ENCODE peak calls at places on chromosomes 13 and 19, in six cellular contexts. One of them, this sample, is unnamed.

GRCh38 chr19:991174-991931 is 7.2 kb downstream of the WDR18 start:
- DNase-seq in neural progenitor cell: peak; percentile 28
- DNase-seq in IMR-90: peak; percentile 46
- DNase-seq in thoracic aorta: no peak
- DNase-seq in Peyer's patch: no peak
- DNase-seq in mammary epithelial cell: no peak
- DNase-seq in this sample: peak; percentile 86

GRCh38 chr13:82800391-82800790 is 1081.9 kb downstream of the SLITRK1 start:
- DNase-seq in neural progenitor cell: no peak
- DNase-seq in IMR-90: no peak
- DNase-seq in thoracic aorta: no peak
- DNase-seq in Peyer's patch: no peak
- DNase-seq in mammary epithelial cell: no peak
- DNase-seq in this sample: no peak

GRCh38 chr13:53473397-53473796 is 444.8 kb downstream of the OLFM4 start:
- DNase-seq in neural progenitor cell: peak; percentile 2
- DNase-seq in IMR-90: no peak
- DNase-seq in thoracic aorta: no peak
- DNase-seq in Peyer's patch: no peak
- DNase-seq in mammary epithelial cell: no peak
- DNase-seq in this sample: no peak

GRCh38 chr13:66313408-66313807 is 916.7 kb downstream of the PCDH9 start:
- DNase-seq in neural progenitor cell: no peak
- DNase-seq in IMR-90: no peak
- DNase-seq in thoracic aorta: no peak
- DNase-seq in Peyer's patch: no peak
- DNase-seq in mammary epithelial cell: no peak
- DNase-seq in this sample: no peak

GRCh38 chr13:27219611-27220010 is 31.7 kb upstream of the RPL21 start:
- DNase-seq in neural progenitor cell: no peak
- DNase-seq in IMR-90: no peak
- DNase-seq in thoracic aorta: no peak
- DNase-seq in Peyer's patch: no peak
- DNase-seq in mammary epithelial cell: no peak
- DNase-seq in this sample: no peak

GRCh38 chr13:90605690-90606089 is 741.8 kb upstream of the MIR17HG start:
- DNase-seq in neural progenitor cell: no peak
- DNase-seq in IMR-90: no peak
- DNase-seq in thoracic aorta: no peak
- DNase-seq in Peyer's patch: no peak
- DNase-seq in mammary epithelial cell: no peak
- DNase-seq in this sample: no peak

GRCh38 chr13:63731896-63732295 is 2316.2 kb upstream of the PCDH20 start:
- DNase-seq in neural progenitor cell: no peak
- DNase-seq in IMR-90: no peak
- DNase-seq in thoracic aorta: no peak
- DNase-seq in Peyer's patch: no peak
- DNase-seq in mammary epithelial cell: no peak
- DNase-seq in this sample: no peak

GRCh38 chr13:90403330-90404082 is 944.0 kb upstream of the MIR17HG start:
- DNase-seq in neural progenitor cell: no peak
- DNase-seq in IMR-90: no peak
- DNase-seq in thoracic aorta: no peak
- DNase-seq in Peyer's patch: no peak
- DNase-seq in mammary epithelial cell: no peak
- DNase-seq in this sample: no peak

GRCh38 chr19:14089662-14090508 is 666 bp downstream of the SAMD1 start:
- DNase-seq in neural progenitor cell: peak; percentile 90
- DNase-seq in IMR-90: peak; percentile 74
- DNase-seq in thoracic aorta: no peak
- DNase-seq in Peyer's patch: peak; percentile 77
- DNase-seq in mammary epithelial cell: peak; percentile 68
- DNase-seq in this sample: peak; percentile 68

GRCh38 chr19:9945319-9945966 is 9.1 kb upstream of the OLFM2 start:
- DNase-seq in neural progenitor cell: peak; percentile 31
- DNase-seq in IMR-90: peak; percentile 100
- DNase-seq in thoracic aorta: peak; percentile 83
- DNase-seq in Peyer's patch: peak; percentile 73
- DNase-seq in mammary epithelial cell: peak; percentile 72
- DNase-seq in this sample: peak; percentile 90

GRCh38 chr19:36449059-36449670 is 30.7 kb upstream of the ZFP82 start:
- DNase-seq in neural progenitor cell: no peak
- DNase-seq in IMR-90: no peak
- DNase-seq in thoracic aorta: no peak
- DNase-seq in Peyer's patch: no peak
- DNase-seq in mammary epithelial cell: no peak
- DNase-seq in this sample: no peak

GRCh38 chr19:18648971-18649310 is 12.1 kb downstream of the KLHL26 start:
- DNase-seq in neural progenitor cell: no peak
- DNase-seq in IMR-90: no peak
- DNase-seq in thoracic aorta: no peak
- DNase-seq in Peyer's patch: no peak
- DNase-seq in mammary epithelial cell: no peak
- DNase-seq in this sample: no peak

GRCh38 chr19:44823373-44823698 is 14.4 kb downstream of the BCAM start:
- DNase-seq in neural progenitor cell: no peak
- DNase-seq in IMR-90: no peak
- DNase-seq in thoracic aorta: no peak
- DNase-seq in Peyer's patch: no peak
- DNase-seq in mammary epithelial cell: no peak
- DNase-seq in this sample: no peak

GRCh38 chr13:76879211-76879875 is 6.9 kb downstream of the KCTD12 start:
- DNase-seq in neural progenitor cell: no peak
- DNase-seq in IMR-90: peak; percentile 70
- DNase-seq in thoracic aorta: peak; percentile 47
- DNase-seq in Peyer's patch: peak; percentile 70
- DNase-seq in mammary epithelial cell: peak; percentile 79
- DNase-seq in this sample: peak; percentile 86

GRCh38 chr13:103540394-103540793 is 474.2 kb upstream of the SLC10A2 start:
- DNase-seq in neural progenitor cell: no peak
- DNase-seq in IMR-90: no peak
- DNase-seq in thoracic aorta: no peak
- DNase-seq in Peyer's patch: no peak
- DNase-seq in mammary epithelial cell: no peak
- DNase-seq in this sample: no peak

GRCh38 chr19:41064974-41065569 is 23.2 kb upstream of the CYP2A13 start:
- DNase-seq in neural progenitor cell: peak; percentile 38
- DNase-seq in IMR-90: peak; percentile 43
- DNase-seq in thoracic aorta: no peak
- DNase-seq in Peyer's patch: no peak
- DNase-seq in mammary epithelial cell: peak; percentile 11
- DNase-seq in this sample: no peak

GRCh38 chr13:109655206-109655600 is 131.2 kb downstream of the IRS2 start:
- DNase-seq in neural progenitor cell: no peak
- DNase-seq in IMR-90: no peak
- DNase-seq in thoracic aorta: no peak
- DNase-seq in Peyer's patch: no peak
- DNase-seq in mammary epithelial cell: no peak
- DNase-seq in this sample: no peak

GRCh38 chr19:2303209-2303798 is 4.7 kb downstream of the LINGO3 start:
- DNase-seq in neural progenitor cell: no peak
- DNase-seq in IMR-90: no peak
- DNase-seq in thoracic aorta: no peak
- DNase-seq in Peyer's patch: no peak
- DNase-seq in mammary epithelial cell: no peak
- DNase-seq in this sample: no peak

GRCh38 chr19:2307518-2308012 is 389 bp downstream of the LINGO3 start:
- DNase-seq in neural progenitor cell: no peak
- DNase-seq in IMR-90: no peak
- DNase-seq in thoracic aorta: no peak
- DNase-seq in Peyer's patch: no peak
- DNase-seq in mammary epithelial cell: no peak
- DNase-seq in this sample: no peak

GRCh38 chr19:2305974-2306806 is 1.8 kb downstream of the LINGO3 start:
- DNase-seq in neural progenitor cell: no peak
- DNase-seq in IMR-90: no peak
- DNase-seq in thoracic aorta: no peak
- DNase-seq in Peyer's patch: no peak
- DNase-seq in mammary epithelial cell: no peak
- DNase-seq in this sample: no peak

GRCh38 chr19:2306971-2307370 is 983 bp downstream of the LINGO3 start:
- DNase-seq in neural progenitor cell: no peak
- DNase-seq in IMR-90: no peak
- DNase-seq in thoracic aorta: no peak
- DNase-seq in Peyer's patch: no peak
- DNase-seq in mammary epithelial cell: no peak
- DNase-seq in this sample: no peak

DNA sequence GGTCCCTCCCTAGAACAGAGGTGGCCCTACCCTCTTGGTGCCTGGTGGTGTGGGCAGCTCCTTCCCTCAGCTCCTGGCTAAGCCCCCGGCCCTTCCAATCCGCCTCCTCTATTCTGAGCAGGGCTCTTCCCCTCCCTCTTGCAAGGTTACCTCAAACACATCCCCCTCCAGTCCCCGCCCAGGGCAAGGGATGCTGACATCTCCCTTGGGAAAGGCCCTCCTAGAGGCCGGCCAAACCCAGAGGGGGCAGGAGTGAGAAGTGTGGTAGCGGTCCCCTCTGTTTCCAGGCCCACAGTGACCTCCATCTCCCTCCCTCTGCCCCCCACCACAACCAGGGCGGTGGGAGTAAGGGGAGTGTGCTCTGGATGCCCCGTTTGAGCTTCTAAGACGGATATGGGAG is 2.5 kb downstream of the LINGO3 start:
- DNase-seq in neural progenitor cell: peak; percentile 33
- DNase-seq in IMR-90: no peak
- DNase-seq in thoracic aorta: no peak
- DNase-seq in Peyer's patch: no peak
- DNase-seq in mammary epithelial cell: no peak
- DNase-seq in this sample: no peak
- H3K4me1 ChIP-seq in neural progenitor cell: peaks cover 6% of the 10 kb centered on the region
- H3K4me1 ChIP-seq in IMR-90: peaks cover 8% of the 10 kb centered on the region
- H3K4me1 ChIP-seq in thoracic aorta: no peaks in the 10 kb centered on the region
- H3K4me1 ChIP-seq in Peyer's patch: peaks cover 6% of the 10 kb centered on the region
- H3K4me1 ChIP-seq in mammary epithelial cell: peaks cover 8% of the 10 kb centered on the region
- H3K4me1 ChIP-seq in this sample: peaks cover 7% of the 10 kb centered on the region

DNA sequence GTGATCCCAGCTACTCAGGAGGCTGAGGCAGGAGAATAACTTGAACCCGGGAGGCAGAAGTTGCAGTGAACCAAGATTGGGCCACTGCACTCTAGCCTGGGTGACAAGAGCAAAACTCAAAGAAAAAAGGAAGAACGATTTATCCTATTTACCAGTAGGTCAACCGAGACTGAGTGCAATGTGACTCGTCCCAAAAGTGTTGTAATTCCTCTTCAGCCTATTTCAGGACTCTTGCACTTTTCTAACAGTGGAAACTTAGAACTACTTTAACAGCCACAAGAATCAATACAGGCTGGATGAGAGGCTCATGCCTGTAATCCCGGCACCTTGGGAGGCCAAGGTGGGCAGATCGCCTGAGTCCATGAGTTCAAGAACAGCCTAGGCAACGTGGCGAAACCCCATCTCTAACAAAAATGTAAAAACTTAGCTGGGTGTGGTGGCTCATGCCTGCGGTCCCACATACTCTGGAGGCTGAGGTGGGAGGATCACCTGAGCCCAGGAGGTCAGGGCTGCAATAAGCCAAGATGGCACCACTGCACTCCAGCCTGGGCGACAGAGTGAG is 4.3 kb upstream of the NR1H2 start:
- DNase-seq in neural progenitor cell: no peak
- DNase-seq in IMR-90: no peak
- DNase-seq in thoracic aorta: no peak
- DNase-seq in Peyer's patch: no peak
- DNase-seq in mammary epithelial cell: no peak
- DNase-seq in this sample: no peak
- H3K4me1 ChIP-seq in neural progenitor cell: peaks cover 5% of the 10 kb centered on the region
- H3K4me1 ChIP-seq in IMR-90: no peaks in the 10 kb centered on the region
- H3K4me1 ChIP-seq in thoracic aorta: peaks cover 6% of the 10 kb centered on the region
- H3K4me1 ChIP-seq in Peyer's patch: peaks cover 4% of the 10 kb centered on the region
- H3K4me1 ChIP-seq in mammary epithelial cell: peaks cover 5% of the 10 kb centered on the region
- H3K4me1 ChIP-seq in this sample: no peaks in the 10 kb centered on the region

GRCh38 chr13:21113851-21114306 is 52.5 kb upstream of the LATS2 start:
- DNase-seq in neural progenitor cell: no peak
- DNase-seq in IMR-90: no peak
- DNase-seq in thoracic aorta: no peak
- DNase-seq in Peyer's patch: no peak
- DNase-seq in mammary epithelial cell: no peak
- DNase-seq in this sample: no peak

GRCh38 chr13:21106089-21106488 is 44.7 kb upstream of the LATS2 start:
- DNase-seq in neural progenitor cell: no peak
- DNase-seq in IMR-90: peak; percentile 74
- DNase-seq in thoracic aorta: no peak
- DNase-seq in Peyer's patch: no peak
- DNase-seq in mammary epithelial cell: no peak
- DNase-seq in this sample: no peak

GRCh38 chr13:21109168-21109567 is 47.8 kb upstream of the LATS2 start:
- DNase-seq in neural progenitor cell: no peak
- DNase-seq in IMR-90: no peak
- DNase-seq in thoracic aorta: no peak
- DNase-seq in Peyer's patch: no peak
- DNase-seq in mammary epithelial cell: no peak
- DNase-seq in this sample: no peak

GRCh38 chr13:21116141-21116540 is 54.8 kb upstream of the LATS2 start:
- DNase-seq in neural progenitor cell: no peak
- DNase-seq in IMR-90: no peak
- DNase-seq in thoracic aorta: no peak
- DNase-seq in Peyer's patch: no peak
- DNase-seq in mammary epithelial cell: no peak
- DNase-seq in this sample: no peak

GRCh38 chr13:21111546-21111945 is 50.2 kb upstream of the LATS2 start:
- DNase-seq in neural progenitor cell: no peak
- DNase-seq in IMR-90: no peak
- DNase-seq in thoracic aorta: no peak
- DNase-seq in Peyer's patch: no peak
- DNase-seq in mammary epithelial cell: no peak
- DNase-seq in this sample: no peak
- H3K4me1 ChIP-seq in neural progenitor cell: peaks cover 10% of the 10 kb centered on the region
- H3K4me1 ChIP-seq in IMR-90: no peaks in the 10 kb centered on the region
- H3K4me1 ChIP-seq in thoracic aorta: no peaks in the 10 kb centered on the region
- H3K4me1 ChIP-seq in Peyer's patch: no peaks in the 10 kb centered on the region
- H3K4me1 ChIP-seq in mammary epithelial cell: no peaks in the 10 kb centered on the region
- H3K4me1 ChIP-seq in this sample: no peaks in the 10 kb centered on the region

GRCh38 chr19:55087542-55087935 is 11.9 kb downstream of the EPS8L1 start:
- DNase-seq in neural progenitor cell: no peak
- DNase-seq in IMR-90: peak; percentile 16
- DNase-seq in thoracic aorta: no peak
- DNase-seq in Peyer's patch: no peak
- DNase-seq in mammary epithelial cell: no peak
- DNase-seq in this sample: peak; percentile 22

GRCh38 chr19:55088021-55088451 is 12.4 kb downstream of the EPS8L1 start:
- DNase-seq in neural progenitor cell: no peak
- DNase-seq in IMR-90: no peak
- DNase-seq in thoracic aorta: no peak
- DNase-seq in Peyer's patch: no peak
- DNase-seq in mammary epithelial cell: no peak
- DNase-seq in this sample: no peak

GRCh38 chr19:55086730-55087541 is 11.3 kb downstream of the EPS8L1 start:
- DNase-seq in neural progenitor cell: peak; percentile 99
- DNase-seq in IMR-90: peak; percentile 91
- DNase-seq in thoracic aorta: peak; percentile 82
- DNase-seq in Peyer's patch: peak; percentile 92
- DNase-seq in mammary epithelial cell: no peak
- DNase-seq in this sample: peak; percentile 96

GRCh38 chr19:55084416-55084815 is 8.7 kb downstream of the EPS8L1 start:
- DNase-seq in neural progenitor cell: no peak
- DNase-seq in IMR-90: no peak
- DNase-seq in thoracic aorta: no peak
- DNase-seq in Peyer's patch: no peak
- DNase-seq in mammary epithelial cell: no peak
- DNase-seq in this sample: no peak

GRCh38 chr19:55085923-55086715 is 10.4 kb downstream of the EPS8L1 start:
- DNase-seq in neural progenitor cell: peak; percentile 57
- DNase-seq in IMR-90: no peak
- DNase-seq in thoracic aorta: no peak
- DNase-seq in Peyer's patch: no peak
- DNase-seq in mammary epithelial cell: no peak
- DNase-seq in this sample: no peak
- H3K4me1 ChIP-seq in neural progenitor cell: peaks cover 16% of the 10 kb centered on the region
- H3K4me1 ChIP-seq in IMR-90: peaks cover 12% of the 10 kb centered on the region
- H3K4me1 ChIP-seq in thoracic aorta: peaks cover 24% of the 10 kb centered on the region
- H3K4me1 ChIP-seq in Peyer's patch: peaks cover 12% of the 10 kb centered on the region
- H3K4me1 ChIP-seq in mammary epithelial cell: peaks cover 2% of the 10 kb centered on the region
- H3K4me1 ChIP-seq in this sample: peaks cover 28% of the 10 kb centered on the region